ENCODE peak calls at places on chromosomes 5 and 9, in seven cellular contexts. S is mesendoderm, L is H1, O is neuronal stem cell, P is mesenchymal stem cell, B is IMR-90, C is trophoblast cell. K is an unnamed sample.

GRCh38 chr5:127290019-127290945 is at the start of gene MEGF10:
- DNase-seq in S (peak), L (peak), O (peak), P (peak), B (peak), C (peak), K (peak)

GRCh38 chr9:92666236-92666635 is 3.7 kb downstream of the IPPK start:
- DNase-seq in S (no peak), L (no peak), O (no peak), P (no peak), B (no peak), C (no peak), K (no peak)

GRCh38 chr5:56686337-56687198 is 128.8 kb upstream of the MAP3K1 start:
- DNase-seq in S (no peak), L (no peak), O (no peak), P (no peak), B (no peak), C (no peak), K (no peak)

GRCh38 chr9:27377147-27377807 is 80.3 kb upstream of the EQTN start:
- DNase-seq in S (peak), L (no peak), O (no peak), P (no peak), B (no peak), C (peak), K (no peak)

GRCh38 chr5:136162001-136162400 is 29.4 kb downstream of the SMAD5 start:
- DNase-seq in S (no peak), L (no peak), O (no peak), P (no peak), B (peak), C (no peak), K (no peak)

GRCh38 chr5:83253731-83254130 is 176.4 kb downstream of the XRCC4 start:
- DNase-seq in S (no peak), L (no peak), O (no peak), P (no peak), B (no peak), C (no peak), K (no peak)

GRCh38 chr5:1004598-1005361 is 3.8 kb upstream of the NKD2 start:
- DNase-seq in S (peak), L (peak), O (peak), P (peak), B (peak), C (peak), K (no peak)

GRCh38 chr5:14464661-14465060 is 116.9 kb upstream of the OTULINL start:
- DNase-seq in S (peak), L (no peak), O (no peak), P (no peak), B (no peak), C (no peak), K (no peak)

GRCh38 chr9:127423591-127423933 is 620 bp upstream of the ZNF79 start:
- DNase-seq in S (no peak), L (no peak), O (no peak), P (no peak), B (no peak), C (peak), K (no peak)

GRCh38 chr5:76337949-76338589 is 65.0 kb upstream of the IQGAP2 start:
- DNase-seq in S (peak), L (peak), O (peak), P (peak), B (peak), C (peak), K (peak)

GRCh38 chr5:119339965-119340364 is 15.9 kb upstream of the TNFAIP8 start:
- DNase-seq in S (no peak), L (no peak), O (no peak), P (no peak), B (no peak), C (no peak), K (no peak)

GRCh38 chr5:179274321-179275315 is 70.6 kb downstream of the ADAMTS2 start:
- DNase-seq in S (no peak), L (no peak), O (no peak), P (no peak), B (no peak), C (no peak), K (no peak)

GRCh38 chr9:4832786-4833579 is 40.2 kb downstream of the RCL1 start:
- DNase-seq in S (peak), L (no peak), O (no peak), P (peak), B (peak), C (peak), K (no peak)
- H3K9ac ChIP-seq in S (no peak), L (no peak), O (no peak), P (peak), B (no peak), C (no peak), K (no peak)

GRCh38 chr5:35464757-35465156 is 152.9 kb upstream of the SPEF2 start:
- DNase-seq in S (no peak), L (no peak), O (no peak), P (no peak), B (no peak), C (no peak), K (no peak)
- H3K23ac ChIP-seq in S (no peak), L (no peak), O (no peak), P (no peak), B (no peak), C (no peak), K (no peak)

DNA sequence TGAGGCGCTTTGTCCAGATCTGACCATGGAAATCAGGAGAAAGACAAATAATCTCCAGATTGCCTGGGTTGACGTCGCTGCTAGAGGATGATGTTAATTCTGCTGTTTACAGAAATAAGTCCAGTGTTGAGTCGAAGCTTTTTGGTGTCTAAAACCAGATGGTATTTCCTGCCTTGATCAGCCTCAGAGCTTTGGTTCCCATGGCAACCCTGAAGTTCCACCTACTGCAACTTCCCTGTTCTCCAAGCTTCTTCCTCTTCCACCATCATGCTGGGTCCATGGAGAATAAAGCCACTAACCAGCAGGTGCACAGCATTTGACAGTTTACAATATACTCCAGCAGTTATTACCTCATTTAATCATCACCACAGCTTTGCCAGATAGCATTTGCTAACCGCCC is 18.0 kb upstream of the GABBR2 start:
- DNase-seq in S (peak), L (no peak), O (no peak), P (peak), B (peak), C (no peak), K (no peak)
- H3K9ac ChIP-seq in S (no peak), L (no peak), O (no peak), P (no peak), B (no peak), C (no peak), K (no peak)

GRCh38 chr5:155406815-155407214 is 393.3 kb downstream of the KIF4B start:
- DNase-seq in S (no peak), L (no peak), O (no peak), P (no peak), B (no peak), C (no peak), K (no peak)
- H3K23ac ChIP-seq in S (no peak), L (no peak), O (no peak), P (no peak), B (no peak), C (no peak), K (no peak)

DNA sequence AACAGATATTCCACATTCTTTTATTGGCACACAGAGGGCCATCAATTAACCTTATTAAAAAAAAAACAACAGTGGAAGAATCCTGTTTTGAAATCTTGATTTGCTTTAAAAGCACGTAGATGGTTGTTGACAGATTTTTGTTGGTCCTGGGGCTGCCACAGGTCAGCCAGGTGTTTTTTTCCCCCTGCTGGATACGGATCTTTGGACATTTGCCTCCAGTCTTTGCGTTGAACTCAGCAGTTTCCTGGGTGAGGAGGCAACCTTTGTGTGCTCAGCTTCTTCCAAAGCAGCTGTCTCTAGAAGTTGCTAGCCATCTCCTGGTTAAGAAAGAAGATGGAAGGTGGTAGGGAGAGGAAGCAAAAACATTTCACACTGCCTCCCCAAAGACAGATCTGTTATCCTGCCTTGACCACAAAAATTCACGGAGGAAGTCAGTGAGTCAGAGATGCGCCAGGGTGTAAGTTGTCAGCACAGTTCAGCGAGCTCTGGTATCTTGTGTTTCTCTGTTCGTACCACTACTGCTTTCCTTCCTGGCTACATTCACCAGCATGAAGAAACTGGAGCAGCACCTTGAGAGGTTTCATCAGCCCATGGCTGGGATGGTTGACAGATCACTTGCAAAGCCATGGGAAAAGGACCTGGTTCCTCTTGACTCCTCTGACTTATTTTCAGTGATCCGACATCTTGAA is 207.3 kb downstream of the ARHGAP26 start:
- DNase-seq in S (peak), L (no peak), O (no peak), P (peak), B (peak), C (peak), K (no peak)
- H3K9ac ChIP-seq in S (no peak), L (no peak), O (no peak), P (no peak), B (no peak), C (no peak), K (no peak)

DNA sequence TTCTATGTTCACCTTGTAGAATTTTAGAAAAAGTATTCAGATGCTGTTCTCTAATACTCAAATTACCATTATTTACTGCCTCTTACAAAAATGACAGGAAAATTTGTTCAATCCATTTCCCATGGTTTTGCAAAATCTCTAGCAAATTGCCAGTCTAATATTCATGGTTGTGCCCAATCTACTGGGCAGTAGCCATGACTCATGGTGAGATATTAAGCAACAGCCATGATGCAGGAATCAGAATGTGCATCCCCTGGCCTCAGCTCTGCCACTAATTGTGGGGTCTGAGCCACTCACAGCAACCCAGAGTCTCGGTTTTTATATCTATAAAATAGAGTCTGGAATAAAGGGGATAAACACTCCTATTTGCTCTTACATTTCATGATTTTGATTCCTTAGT is 353.6 kb downstream of the DEPDC1B start:
- DNase-seq in S (no peak), L (no peak), O (no peak), P (peak), B (no peak), C (no peak), K (no peak)
- H3K23ac ChIP-seq in S (no peak), L (no peak), O (no peak), P (no peak), B (no peak), C (no peak), K (no peak)

DNA sequence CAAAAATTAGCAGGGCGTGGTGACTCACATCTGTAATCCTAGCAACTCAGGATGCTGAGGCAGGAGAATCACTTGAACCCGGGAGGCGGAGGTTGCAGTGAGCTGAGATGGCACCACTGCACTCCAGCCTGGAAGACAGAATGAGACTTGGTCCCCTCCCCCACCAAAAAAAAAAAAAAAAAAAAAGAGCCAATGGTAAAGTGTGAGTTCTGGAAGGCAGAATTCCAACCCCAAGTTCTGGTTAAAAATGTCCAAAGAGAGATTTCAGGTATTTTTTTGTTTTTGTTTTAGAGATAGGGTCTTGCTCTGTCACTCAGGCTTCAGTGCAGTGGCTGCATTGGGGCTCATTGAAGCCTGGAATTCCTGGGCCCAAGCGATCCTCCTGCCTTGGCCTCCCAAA is 1.6 kb upstream of the SET start:
- DNase-seq in S (no peak), L (no peak), O (no peak), P (no peak), B (no peak), C (no peak), K (no peak)
- H3K9ac ChIP-seq in S (no peak), L (no peak), O (no peak), P (no peak), B (no peak), C (no peak), K (no peak)

GRCh38 chr9:84493284-84493947 is 152.9 kb upstream of the SLC28A3 start:
- DNase-seq in S (peak), L (peak), O (no peak), P (no peak), B (no peak), C (no peak), K (peak)

GRCh38 chr9:84485539-84485938 is 145.0 kb upstream of the SLC28A3 start:
- DNase-seq in S (no peak), L (no peak), O (no peak), P (no peak), B (no peak), C (no peak), K (no peak)

DNA sequence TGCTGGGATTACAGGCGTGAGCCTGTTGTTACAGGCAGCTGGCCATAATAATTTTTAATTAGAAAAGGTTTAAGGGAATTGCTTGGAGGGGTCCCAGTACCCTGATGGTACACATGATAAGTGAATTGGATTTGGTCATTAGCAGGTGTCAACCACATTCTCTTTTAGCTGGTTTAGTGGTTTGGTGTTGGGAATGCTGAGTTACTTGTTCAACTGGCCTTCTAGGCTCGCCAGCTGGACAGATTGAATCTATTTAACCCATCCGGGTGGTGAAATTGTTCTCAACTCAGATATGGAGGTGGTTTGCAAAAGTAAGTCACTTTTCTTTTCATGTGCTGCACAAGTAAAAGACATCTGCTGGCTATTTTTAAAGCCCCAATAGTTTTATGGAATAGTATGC is 149.6 kb upstream of the SLC28A3 start:
- DNase-seq in S (no peak), L (no peak), O (no peak), P (no peak), B (no peak), C (peak), K (no peak)
- H3K23ac ChIP-seq in S (no peak), L (no peak), O (no peak), P (no peak), B (no peak), C (no peak), K (no peak)

K was measured in H9.